ENCODE peak calls at places on chromosomes 1 and 21, in seven cellular contexts. W, Y, T, R, A, B and Q are unnamed samples.

GRCh38 chr1:79457825-79458224 is 451.3 kb upstream of the ADGRL4 start:
- DNase-seq in W (no peak), Y (no peak), T (no peak), R (no peak), A (no peak), B (no peak), Q (no peak)

GRCh38 chr1:7845761-7846160 is 7.1 kb downstream of the UTS2 start:
- DNase-seq in W (no peak), Y (peak; percentile 92), T (no peak), R (no peak), A (peak; percentile 1), B (no peak), Q (no peak)

GRCh38 chr21:22585558-22585957 is 1587.3 kb downstream of the NCAM2 start:
- DNase-seq in W (no peak), Y (no peak), T (no peak), R (no peak), A (no peak), B (no peak), Q (no peak)

GRCh38 chr1:39617488-39618049 is 21.9 kb downstream of the HEYL start:
- DNase-seq in W (no peak), Y (no peak), T (no peak), R (no peak), A (no peak), B (no peak), Q (no peak)

GRCh38 chr1:55012661-55013060 is 13.9 kb downstream of the BSND start:
- DNase-seq in W (no peak), Y (no peak), T (no peak), R (no peak), A (no peak), B (no peak), Q (no peak)

GRCh38 chr1:187276677-187277076 is 447.9 kb downstream of the PLA2G4A start:
- DNase-seq in W (no peak), Y (no peak), T (no peak), R (no peak), A (no peak), B (no peak), Q (no peak)

GRCh38 chr1:208233546-208233945 is 10.6 kb downstream of the PLXNA2 start:
- DNase-seq in W (peak; percentile 87), Y (no peak), T (peak; percentile 77), R (no peak), A (no peak), B (peak; percentile 65), Q (no peak)

GRCh38 chr1:83547903-83548302 is 451.0 kb downstream of the TTLL7 start:
- DNase-seq in W (no peak), Y (peak; percentile 2), T (no peak), R (no peak), A (no peak), B (no peak), Q (no peak)

GRCh38 chr1:109850827-109851226 is 59.8 kb upstream of the CSF1 start:
- DNase-seq in W (no peak), Y (peak; percentile 60), T (no peak), R (no peak), A (no peak), B (no peak), Q (no peak)

GRCh38 chr1:58932820-58933598 is 149.2 kb upstream of the JUN start:
- DNase-seq in W (no peak), Y (peak; percentile 76), T (no peak), R (no peak), A (peak; percentile 55), B (no peak), Q (peak; percentile 80)

GRCh38 chr1:43239484-43239883 is 30.3 kb upstream of the TMEM125 start:
- DNase-seq in W (no peak), Y (no peak), T (no peak), R (no peak), A (no peak), B (no peak), Q (no peak)

GRCh38 chr1:54865238-54866073 is 21.5 kb downstream of the DHCR24 start:
- DNase-seq in W (no peak), Y (no peak), T (peak; percentile 18), R (no peak), A (no peak), B (no peak), Q (no peak)

GRCh38 chr1:40650075-40650474 is 15.4 kb downstream of the RIMS3 start:
- DNase-seq in W (peak; percentile 69), Y (no peak), T (peak; percentile 78), R (peak; percentile 32), A (no peak), B (no peak), Q (no peak)

GRCh38 chr1:3816331-3817137 is 20.2 kb upstream of the LRRC47 start:
- DNase-seq in W (no peak), Y (no peak), T (no peak), R (no peak), A (no peak), B (no peak), Q (no peak)
- H3K18ac ChIP-seq in W (no peak overlapping the region), Y (no peak overlapping the region), T (no peak overlapping the region), R (peak overlapping the region; percentile 76), A (no peak overlapping the region), B (no peak overlapping the region), Q (no peak overlapping the region)

DNA sequence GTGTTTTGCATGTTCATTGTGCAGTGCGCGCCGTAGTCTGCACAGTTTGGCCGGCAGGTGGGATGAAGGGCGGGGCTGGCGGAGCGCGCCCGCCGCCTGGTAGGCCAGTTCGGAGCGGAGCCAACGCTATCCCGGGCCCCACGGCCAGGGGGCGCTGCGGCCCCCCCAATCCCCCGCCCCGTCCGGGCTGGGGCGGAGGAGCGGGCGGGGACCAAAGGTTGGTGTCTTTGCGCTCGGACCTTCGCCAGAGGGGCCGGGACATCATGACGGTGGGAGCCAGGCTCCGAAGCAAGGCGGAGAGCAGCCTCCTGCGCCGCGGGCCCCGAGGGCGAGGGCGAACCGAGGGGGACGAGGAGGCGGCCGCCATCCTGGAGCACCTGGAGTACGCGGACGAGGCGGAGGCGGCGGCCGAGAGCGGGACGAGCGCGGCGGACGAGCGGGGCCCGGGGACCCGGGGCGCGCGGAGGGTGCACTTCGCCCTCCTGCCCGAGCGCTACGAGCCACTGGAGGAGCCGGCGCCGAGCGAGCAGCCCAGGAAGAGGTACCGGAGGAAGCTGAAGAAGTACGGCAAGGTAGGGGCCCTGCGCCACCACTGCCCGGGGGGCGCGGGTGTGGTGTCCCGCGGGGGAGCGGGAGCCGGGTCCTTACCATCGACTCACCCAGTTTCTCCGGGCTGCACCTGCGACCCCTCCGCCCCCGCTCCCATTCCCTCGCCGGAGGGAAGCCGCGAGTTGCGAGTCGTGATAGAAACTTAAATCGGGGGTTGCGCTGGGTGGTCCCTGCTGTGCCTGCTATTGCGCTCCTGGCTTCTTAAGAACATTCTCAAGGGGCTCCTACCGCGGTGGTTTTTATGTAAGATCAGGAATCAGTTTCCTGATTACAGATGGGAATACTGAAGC is at the start of gene C1orf115:
- DNase-seq in W (peak; percentile 86), Y (peak; percentile 13), T (peak; percentile 87), R (peak; percentile 87), A (peak; percentile 86), B (peak; percentile 44), Q (peak; percentile 68)
- H2BK5ac ChIP-seq in W (no peak within 1 kb of the TSS), Y (no peak within 1 kb of the TSS), T (no peak within 1 kb of the TSS), R (no peak within 1 kb of the TSS), A (peak within 1 kb of the TSS; percentile 18), B (peak within 1 kb of the TSS; percentile 68), Q (no peak within 1 kb of the TSS)

GRCh38 chr1:173301507-173301906 is 94.4 kb upstream of the TNFSF4 start:
- DNase-seq in W (no peak), Y (no peak), T (no peak), R (no peak), A (no peak), B (no peak), Q (peak; percentile 28)

GRCh38 chr1:173304529-173305227 is 97.5 kb upstream of the TNFSF4 start:
- DNase-seq in W (peak; percentile 31), Y (no peak), T (no peak), R (no peak), A (no peak), B (no peak), Q (no peak)

GRCh38 chr1:173303984-173304383 is 96.9 kb upstream of the TNFSF4 start:
- DNase-seq in W (no peak), Y (no peak), T (no peak), R (no peak), A (no peak), B (no peak), Q (no peak)

GRCh38 chr1:173302366-173302765 is 95.2 kb upstream of the TNFSF4 start:
- DNase-seq in W (no peak), Y (no peak), T (no peak), R (no peak), A (no peak), B (no peak), Q (no peak)

DNA sequence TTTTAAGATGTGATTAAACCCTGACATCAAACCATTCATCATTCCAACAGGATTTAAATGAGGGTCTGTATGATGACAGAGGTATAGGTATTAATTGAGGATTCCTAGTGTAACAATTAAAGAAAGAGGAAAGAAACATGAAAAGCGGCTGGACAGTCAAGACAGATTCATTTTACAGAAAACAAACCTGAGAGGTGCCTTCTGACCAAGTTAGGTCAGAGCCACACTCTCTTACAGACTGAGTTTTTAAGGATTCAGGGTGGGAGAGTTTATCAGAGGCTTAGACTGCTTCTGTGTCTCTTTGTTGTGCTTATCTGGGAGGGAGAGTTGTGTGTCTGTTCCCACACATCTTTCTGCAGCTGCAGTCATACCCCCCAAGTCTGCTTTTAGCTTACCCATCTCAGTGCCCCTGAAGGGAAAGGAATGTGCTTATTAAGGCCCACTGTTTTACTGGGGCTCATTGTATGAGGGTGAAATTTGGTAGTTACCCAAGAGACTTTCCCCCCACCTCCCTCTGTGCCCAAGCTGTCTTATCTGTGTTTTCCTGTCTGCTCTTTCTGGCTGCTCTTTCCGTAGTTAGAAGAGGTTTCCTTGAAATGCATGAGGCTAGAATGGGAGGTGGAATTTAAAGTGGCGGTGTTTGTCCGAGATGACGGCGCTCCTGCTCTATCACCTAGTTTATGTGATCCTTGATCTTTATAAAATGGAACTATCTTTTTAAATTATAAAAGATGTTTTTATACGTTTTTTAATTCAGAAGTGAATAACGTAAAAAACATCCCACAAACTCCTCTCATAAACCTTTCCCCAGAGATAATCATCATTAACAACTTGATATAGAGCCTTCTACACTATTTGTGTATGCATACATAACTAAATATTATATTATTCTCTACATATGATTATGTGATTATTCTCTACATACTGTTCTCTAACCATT is 96.0 kb upstream of the TNFSF4 start:
- DNase-seq in W (peak; percentile 71), Y (no peak), T (no peak), R (no peak), A (no peak), B (no peak), Q (no peak)
- H2AK5ac ChIP-seq in W (no peak overlapping the region), Y (no peak overlapping the region), T (no peak overlapping the region), R (no peak overlapping the region), A (no peak overlapping the region), B (no peak overlapping the region), Q (no peak overlapping the region)

DNA sequence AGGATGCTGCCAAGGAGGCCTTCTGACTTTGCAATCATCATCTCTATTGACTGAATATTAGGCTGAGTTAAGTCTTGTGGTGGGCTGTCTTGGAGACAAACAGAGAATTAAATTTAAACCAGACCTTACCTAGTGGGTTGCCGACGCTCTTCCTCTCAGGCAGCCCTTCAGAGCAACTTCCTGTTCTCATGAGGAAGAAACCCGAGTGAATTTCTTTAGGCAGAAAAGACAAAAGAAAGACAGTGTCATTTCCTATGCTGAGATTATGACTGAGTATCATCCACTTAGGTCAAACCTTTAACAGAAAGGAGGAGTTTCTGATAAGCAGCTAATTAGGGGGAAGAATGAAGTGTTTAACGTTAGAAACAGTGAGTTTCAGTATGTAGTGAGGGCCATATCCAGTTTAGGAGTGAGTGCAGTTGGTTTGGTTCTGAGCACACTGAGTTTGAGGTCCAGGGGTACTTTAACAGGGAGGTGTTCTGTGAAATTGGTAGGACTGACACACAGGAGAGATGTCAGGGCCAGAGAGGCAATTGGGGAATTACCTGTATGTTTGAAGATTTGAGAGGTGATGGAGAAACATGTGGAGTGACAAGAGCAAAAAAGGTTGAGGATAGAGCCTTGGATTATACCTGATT is 38.7 kb downstream of the FASLG start:
- DNase-seq in W (no peak), Y (no peak), T (no peak), R (no peak), A (no peak), B (no peak), Q (no peak)
- H3K18ac ChIP-seq in W (no peak overlapping the region), Y (no peak overlapping the region), T (no peak overlapping the region), R (no peak overlapping the region), A (no peak overlapping the region), B (no peak overlapping the region), Q (no peak overlapping the region)

GRCh38 chr1:48208652-48209051 is 13.9 kb upstream of the SLC5A9 start:
- DNase-seq in W (peak; percentile 34), Y (no peak), T (no peak), R (no peak), A (no peak), B (no peak), Q (no peak)
- H2BK5ac ChIP-seq in W (peak overlapping the region; percentile 96), Y (no peak overlapping the region), T (no peak overlapping the region), R (no peak overlapping the region), A (no peak overlapping the region), B (peak overlapping the region; percentile 85), Q (no peak overlapping the region)